ENCODE peak calls at places on chromosomes 3 and 15, in four cellular contexts. R, I, K and B are unnamed samples.

GRCh38 chr3:42970976-42971772 is 7.9 kb upstream of the GASK1A start:
- DNase-seq in R (no peak), K (no peak), I (no peak), B (no peak)

GRCh38 chr3:94173667-94174434 is 111.0 kb downstream of the NSUN3 start:
- DNase-seq in R (peak; percentile 39), I (no peak), K (no peak), B (no peak)

GRCh38 chr3:26622634-26623408 is at the start of gene LRRC3B:
- DNase-seq in R (peak; percentile 6), K (no peak), I (peak; percentile 49), B (no peak)

GRCh38 chr15:65896231-65896630 is 26.9 kb downstream of the RAB11A start:
- DNase-seq in I (no peak), R (no peak), K (no peak), B (peak; percentile 25)

GRCh38 chr3:52221563-52222318 is 3.7 kb downstream of the TLR9 start:
- DNase-seq in R (no peak), K (peak; percentile 42), I (no peak), B (no peak)

GRCh38 chr15:60062826-60063225 is 58.7 kb downstream of the FOXB1 start:
- DNase-seq in R (peak; percentile 84), K (no peak), I (no peak), B (no peak)

GRCh38 chr3:193885832-193886231 is 250.1 kb upstream of the HES1 start:
- DNase-seq in K (peak; percentile 81), I (no peak), R (peak; percentile 46), B (no peak)

GRCh38 chr3:99875925-99876781 is 58.5 kb downstream of the CMSS1 start:
- DNase-seq in R (peak; percentile 85), K (peak; percentile 80), I (peak; percentile 74), B (peak; percentile 71)

GRCh38 chr3:173977747-173978146 is 580.2 kb downstream of the NLGN1 start:
- DNase-seq in R (peak; percentile 74), K (no peak), I (no peak), B (no peak)

GRCh38 chr3:188241072-188241471 is 87.1 kb downstream of the LPP start:
- DNase-seq in I (no peak), R (no peak), K (no peak), B (peak; percentile 44)

GRCh38 chr3:141690366-141691072 is 47.6 kb upstream of the RNF7 start:
- DNase-seq in K (no peak), R (no peak), I (no peak), B (peak; percentile 78)

GRCh38 chr3:46690798-46691197 is 2.7 kb downstream of the ALS2CL start:
- DNase-seq in K (peak; percentile 72), R (peak; percentile 66), I (no peak), B (no peak)

GRCh38 chr3:75272708-75273107 is 391.4 kb upstream of the FRG2C start:
- DNase-seq in K (no peak), R (no peak), I (no peak), B (peak; percentile 19)